ENCODE peak calls at places on chromosomes 6 and 20, in five cellular contexts. O, X, Y, L and B are unnamed samples. For H3K4me1, H3K36me3 and H3K27me3, the result is how much of the 10 kb centered on the place peaks cover.

GRCh38 chr6:123007885-123008284 is 11.8 kb downstream of the CLVS2 start:
- DNase-seq in Y (no peak), L (no peak), O (no peak), X (no peak), B (no peak)

GRCh38 chr6:139119553-139119952 is 15.3 kb upstream of the HECA start:
- DNase-seq in Y (no peak), L (no peak), X (no peak), O (no peak), B (no peak)

GRCh38 chr6:44126320-44127149 is 717 bp downstream of the MRPL14 start:
- DNase-seq in Y (peak), O (peak), L (peak), X (peak), B (no peak)

GRCh38 chr20:19583532-19584175 is 174.4 kb upstream of the RIN2 start:
- DNase-seq in Y (peak), O (peak), X (peak), L (peak), B (peak)

GRCh38 chr20:6104493-6105188 is 18.2 kb downstream of the FERMT1 start:
- DNase-seq in L (no peak), X (no peak), Y (no peak), O (no peak), B (no peak)

GRCh38 chr20:11814276-11814675 is 103.4 kb upstream of the BTBD3 start:
- DNase-seq in O (no peak), Y (no peak), X (no peak), L (no peak), B (no peak)

GRCh38 chr6:54980511-54981275 is 134.1 kb downstream of the FAM83B start:
- DNase-seq in X (no peak), O (no peak), Y (no peak), L (no peak), B (no peak)

GRCh38 chr20:61704661-61705060 is 361.0 kb downstream of the TAF4 start:
- DNase-seq in X (no peak), O (no peak), L (no peak), Y (no peak), B (no peak)

GRCh38 chr20:54643761-54644160 is 168.4 kb downstream of the DOK5 start:
- DNase-seq in X (no peak), L (no peak), Y (no peak), O (no peak), B (peak)

DNA sequence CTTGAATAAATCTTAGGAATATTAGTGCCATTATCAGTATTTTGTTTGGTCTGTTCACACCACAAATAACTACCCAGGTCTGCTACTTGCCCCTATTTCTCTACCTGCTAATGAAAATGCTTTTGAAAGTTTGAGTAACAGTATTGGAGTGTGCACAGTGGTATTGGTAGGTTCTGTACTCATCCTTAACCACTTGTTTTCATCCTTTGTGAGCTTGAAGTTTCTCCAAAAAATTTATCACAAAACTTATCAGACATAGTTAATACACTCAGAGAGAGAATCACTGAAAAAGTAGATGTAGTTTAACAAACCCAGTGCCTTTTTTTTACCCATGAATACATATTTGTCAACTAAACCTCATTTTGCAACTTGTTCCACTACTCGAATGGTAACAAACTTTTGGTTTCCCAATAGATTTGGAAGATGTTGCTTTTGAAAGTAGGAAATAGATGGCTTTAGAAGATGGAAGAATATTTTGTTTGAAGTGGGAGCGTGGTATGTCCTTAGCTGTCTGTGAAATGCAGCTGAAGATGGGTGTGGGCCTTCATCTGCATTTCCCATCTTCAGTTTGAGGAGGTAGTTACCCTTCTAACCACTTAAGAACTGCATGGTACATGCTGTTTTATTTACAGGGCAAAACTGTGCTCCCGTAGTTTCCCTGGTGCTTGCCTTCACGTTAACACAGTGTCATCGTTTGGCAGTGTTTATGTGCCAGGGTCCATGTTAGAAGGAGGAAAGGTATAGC is 9.0 kb downstream of the PTPN1 start:
- DNase-seq in X (no peak), O (no peak), Y (no peak), L (no peak), B (no peak)
- H3K4me1 ChIP-seq in X (under half), O (under half), Y (under half), L (half or more), B (under half)

GRCh38 chr6:53266553-53267090 is 82.1 kb downstream of the ELOVL5 start:
- DNase-seq in Y (no peak), L (no peak), O (no peak), X (no peak), B (no peak)

GRCh38 chr6:53264915-53265615 is 83.7 kb downstream of the ELOVL5 start:
- DNase-seq in X (no peak), Y (no peak), O (no peak), L (no peak), B (no peak)

GRCh38 chr6:53273356-53273755 is 75.4 kb downstream of the ELOVL5 start:
- DNase-seq in L (no peak), X (no peak), O (no peak), Y (no peak), B (no peak)

GRCh38 chr6:53269827-53270226 is 78.9 kb downstream of the ELOVL5 start:
- DNase-seq in X (no peak), O (no peak), L (no peak), Y (peak), B (no peak)

DNA sequence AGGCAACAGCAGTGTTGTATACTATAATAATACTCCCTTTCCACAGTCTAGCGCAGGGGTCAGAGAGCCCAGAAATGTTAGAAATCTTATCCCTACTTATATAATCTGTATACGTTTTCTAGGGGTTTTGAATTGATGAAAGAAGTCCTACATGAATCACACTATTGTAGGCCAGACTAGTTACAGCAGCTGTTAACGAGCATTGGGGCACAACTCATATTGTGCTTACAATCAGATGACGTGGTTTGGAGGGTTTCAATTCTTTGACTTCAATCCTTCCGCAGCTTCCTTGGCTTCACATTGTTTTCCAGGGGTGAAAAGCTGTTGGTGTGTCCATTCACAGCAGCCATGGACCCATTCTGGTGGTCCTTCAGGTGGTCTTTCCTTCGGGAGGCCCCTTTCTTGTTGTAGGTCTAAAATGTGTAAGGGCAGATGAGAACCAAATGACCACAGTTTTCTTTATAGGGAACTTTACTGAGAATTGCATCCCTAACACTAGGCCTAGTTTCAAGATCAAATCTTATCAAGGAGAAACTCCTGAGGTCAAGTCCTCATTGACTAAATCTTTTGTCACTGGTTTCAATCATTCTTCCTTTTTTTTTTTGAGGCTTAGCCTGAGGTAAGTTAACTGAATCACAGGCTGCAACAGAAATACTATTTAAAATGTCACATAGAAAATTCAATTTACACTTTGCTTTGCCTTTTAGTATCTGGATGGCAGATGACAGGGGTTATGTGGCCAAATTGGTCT is 79.7 kb downstream of the ELOVL5 start:
- DNase-seq in X (no peak), Y (no peak), L (no peak), O (no peak), B (no peak)
- H3K36me3 ChIP-seq in X (under half), Y (under half), L (under half), O (under half), B (under half)

GRCh38 chr20:33211817-33212424 is 5.2 kb upstream of the BPIFA3 start:
- DNase-seq in O (peak), Y (peak), L (no peak), X (peak), B (no peak)

GRCh38 chr20:33210371-33210770 is 6.8 kb upstream of the BPIFA3 start:
- DNase-seq in X (no peak), Y (no peak), O (no peak), L (no peak), B (no peak)

DNA sequence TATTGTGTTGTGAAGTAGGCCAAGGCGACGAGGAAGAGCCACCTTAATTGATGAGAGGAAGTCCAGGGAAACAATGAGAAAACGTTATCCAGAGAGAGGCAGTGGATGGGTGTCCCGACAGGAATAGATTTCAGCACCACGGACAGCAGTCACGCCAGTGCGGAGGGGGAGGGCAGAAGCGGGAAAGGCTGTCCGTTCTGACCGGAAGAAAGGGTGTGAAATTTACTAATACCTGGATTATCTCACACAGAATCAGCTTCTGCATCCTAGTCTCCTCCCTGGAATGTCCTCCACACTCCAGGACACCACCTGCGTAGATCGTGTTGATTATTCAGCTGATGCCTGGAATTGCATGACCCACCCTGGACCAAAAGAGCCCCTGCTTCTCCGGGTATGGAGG is 7.4 kb upstream of the BPIFA3 start:
- DNase-seq in X (peak), O (peak), L (no peak), Y (no peak), B (no peak)
- H3K27me3 ChIP-seq in X (under half), O (under half), L (under half), Y (under half), B (under half)

GRCh38 chr6:2877057-2877882 is 25.8 kb downstream of the SERPINB9 start:
- DNase-seq in X (no peak), L (no peak), O (no peak), Y (no peak), B (no peak)
- H3K4me1 ChIP-seq in X (under half), L (under half), O (under half), Y (under half), B (under half)

GRCh38 chr6:42047790-42048405 is 2.4 kb upstream of the TAF8 start:
- DNase-seq in L (peak), Y (peak), O (no peak), X (peak), B (no peak)

GRCh38 chr6:42049116-42049809 is 1.1 kb upstream of the TAF8 start:
- DNase-seq in Y (no peak), X (peak), L (peak), O (no peak), B (no peak)

GRCh38 chr6:42050897-42051653 is 751 bp downstream of the TAF8 start:
- DNase-seq in L (peak), Y (no peak), O (no peak), X (no peak), B (no peak)

GRCh38 chr6:42047220-42047590 is 3.1 kb upstream of the TAF8 start:
- DNase-seq in X (no peak), L (peak), Y (no peak), O (no peak), B (no peak)

DNA sequence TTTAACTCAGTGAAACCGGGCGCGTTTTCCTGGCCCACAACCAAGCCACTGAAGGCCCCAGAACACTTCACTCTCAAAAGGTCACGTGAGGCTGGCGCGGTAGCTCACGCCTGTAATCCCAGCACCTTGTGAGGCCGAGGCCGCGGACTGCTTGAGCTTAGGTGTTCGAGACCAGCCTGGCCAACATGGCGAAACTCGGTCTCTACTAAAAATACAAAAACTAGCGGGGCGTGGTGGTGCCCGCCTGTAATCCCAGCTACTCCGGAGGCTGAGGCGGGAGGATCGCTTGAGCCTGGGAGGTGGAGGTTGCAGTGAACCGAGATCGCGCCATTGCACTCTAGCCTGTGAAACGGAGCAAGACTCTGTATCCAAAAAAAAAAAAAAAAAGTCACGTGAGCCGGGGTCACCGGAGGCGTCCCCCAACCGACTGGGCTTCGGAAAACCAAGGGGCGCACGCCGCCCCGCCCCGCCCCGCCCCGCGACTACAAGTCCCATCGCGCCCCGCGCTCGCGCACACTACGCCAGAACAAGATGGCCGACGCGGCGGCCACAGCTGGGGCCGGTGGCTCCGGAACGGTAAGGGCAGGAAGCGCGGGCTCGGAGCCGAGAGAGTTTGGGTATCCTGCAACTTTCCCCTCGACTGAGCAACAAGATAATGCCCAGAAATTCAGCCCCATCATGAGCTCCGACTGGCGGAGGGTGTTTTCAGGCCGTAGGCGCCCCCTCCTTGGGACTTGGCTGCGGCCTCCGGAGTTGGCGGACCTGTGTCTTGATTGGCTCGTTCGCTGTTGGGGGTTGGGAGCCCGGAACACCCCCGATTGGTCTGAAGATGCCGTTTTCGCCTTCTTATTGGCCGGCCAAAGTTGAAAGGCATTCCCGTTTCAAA is at the start of gene TAF8:
- DNase-seq in X (peak), O (peak), L (peak), Y (peak), B (peak)
- H3K36me3 ChIP-seq in X (under half), O (under half), L (under half), Y (under half), B (under half)

GRCh38 chr20:51176846-51177245 is 153.9 kb upstream of the KCNG1 start:
- DNase-seq in O (no peak), X (no peak), L (no peak), Y (no peak), B (no peak)

GRCh38 chr20:51175156-51175555 is 152.2 kb upstream of the KCNG1 start:
- DNase-seq in O (no peak), L (no peak), X (no peak), Y (no peak), B (no peak)

GRCh38 chr20:51175724-51176123 is 152.8 kb upstream of the KCNG1 start:
- DNase-seq in O (no peak), X (no peak), L (no peak), Y (no peak), B (no peak)

GRCh38 chr20:51178153-51178552 is 155.2 kb upstream of the KCNG1 start:
- DNase-seq in Y (no peak), X (no peak), O (no peak), L (no peak), B (no peak)

GRCh38 chr20:51176446-51176845 is 153.5 kb upstream of the KCNG1 start:
- DNase-seq in L (no peak), X (no peak), Y (no peak), O (no peak), B (no peak)
- H3K27me3 ChIP-seq in L (under half), X (under half), Y (under half), O (under half), B (under half)

GRCh38 chr20:56781108-56781739 is 152.1 kb downstream of the TFAP2C start:
- DNase-seq in O (no peak), L (no peak), X (peak), Y (no peak), B (no peak)
- H3K4me1 ChIP-seq in O (under half), L (under half), X (under half), Y (under half), B (under half)

GRCh38 chr20:37296371-37296770 is 6.9 kb downstream of the MANBAL start:
- DNase-seq in L (no peak), Y (no peak), X (no peak), O (no peak), B (no peak)
- H3K36me3 ChIP-seq in L (under half), Y (under half), X (under half), O (under half), B (under half)